ENCODE peak calls at places on chromosome 22, in seven cellular contexts. One of them, this sample, is unnamed.

GRCh38 chr22:44311855-44312170 is 938 bp downstream of the SHISAL1 start:
- DNase-seq in CD4-positive, alpha-beta memory T cell: no peak
- DNase-seq in lung: no peak
- DNase-seq in brain microvascular endothelial cell: peak; percentile 77
- DNase-seq in hepatocyte: peak; percentile 32
- DNase-seq in heart right ventricle: no peak
- DNase-seq in neuronal stem cell: no peak
- DNase-seq in this sample: peak; percentile 65

GRCh38 chr22:32354360-32355351 is 3.0 kb upstream of the RFPL3 start:
- DNase-seq in brain microvascular endothelial cell: peak; percentile 7
- DNase-seq in hepatocyte: no peak
- DNase-seq in CD4-positive, alpha-beta memory T cell: no peak
- DNase-seq in heart right ventricle: no peak
- DNase-seq in lung: no peak
- DNase-seq in neuronal stem cell: no peak
- DNase-seq in this sample: peak; percentile 21

GRCh38 chr22:29265929-29266328 is 1.9 kb downstream of the RHBDD3 start:
- DNase-seq in CD4-positive, alpha-beta memory T cell: no peak
- DNase-seq in heart right ventricle: no peak
- DNase-seq in neuronal stem cell: no peak
- DNase-seq in brain microvascular endothelial cell: no peak
- DNase-seq in hepatocyte: no peak
- DNase-seq in lung: no peak
- DNase-seq in this sample: no peak

GRCh38 chr22:35592418-35592967 is 24.6 kb downstream of the MB start:
- DNase-seq in lung: no peak
- DNase-seq in brain microvascular endothelial cell: no peak
- DNase-seq in CD4-positive, alpha-beta memory T cell: no peak
- DNase-seq in neuronal stem cell: no peak
- DNase-seq in hepatocyte: no peak
- DNase-seq in heart right ventricle: peak; percentile 49
- DNase-seq in this sample: no peak

GRCh38 chr22:36860821-36861659 is at the start of gene NCF4:
- DNase-seq in hepatocyte: no peak
- DNase-seq in brain microvascular endothelial cell: no peak
- DNase-seq in heart right ventricle: peak; percentile 42
- DNase-seq in lung: peak; percentile 72
- DNase-seq in neuronal stem cell: no peak
- DNase-seq in CD4-positive, alpha-beta memory T cell: peak; percentile 15
- DNase-seq in this sample: no peak

GRCh38 chr22:30015846-30016245 is 64.4 kb upstream of the HORMAD2 start:
- DNase-seq in hepatocyte: no peak
- DNase-seq in heart right ventricle: no peak
- DNase-seq in CD4-positive, alpha-beta memory T cell: no peak
- DNase-seq in brain microvascular endothelial cell: peak; percentile 71
- DNase-seq in neuronal stem cell: no peak
- DNase-seq in lung: no peak
- DNase-seq in this sample: peak; percentile 38

GRCh38 chr22:38232196-38232595 is 30.4 kb downstream of the MAFF start:
- DNase-seq in neuronal stem cell: no peak
- DNase-seq in CD4-positive, alpha-beta memory T cell: no peak
- DNase-seq in brain microvascular endothelial cell: no peak
- DNase-seq in lung: no peak
- DNase-seq in heart right ventricle: no peak
- DNase-seq in hepatocyte: no peak
- DNase-seq in this sample: no peak

GRCh38 chr22:30180616-30181015 is 65.9 kb downstream of the LIF start:
- DNase-seq in brain microvascular endothelial cell: no peak
- DNase-seq in neuronal stem cell: no peak
- DNase-seq in hepatocyte: no peak
- DNase-seq in CD4-positive, alpha-beta memory T cell: no peak
- DNase-seq in heart right ventricle: no peak
- DNase-seq in lung: no peak
- DNase-seq in this sample: no peak

GRCh38 chr22:32897400-32897799 is 95.9 kb downstream of the TIMP3 start:
- DNase-seq in brain microvascular endothelial cell: peak; percentile 4
- DNase-seq in lung: no peak
- DNase-seq in hepatocyte: peak; percentile 59
- DNase-seq in neuronal stem cell: no peak
- DNase-seq in CD4-positive, alpha-beta memory T cell: no peak
- DNase-seq in heart right ventricle: no peak
- DNase-seq in this sample: peak; percentile 81

GRCh38 chr22:37686002-37686982 is at the start of gene NOL12:
- DNase-seq in brain microvascular endothelial cell: peak; percentile 77
- DNase-seq in CD4-positive, alpha-beta memory T cell: peak; percentile 77
- DNase-seq in neuronal stem cell: peak; percentile 92
- DNase-seq in lung: peak; percentile 85
- DNase-seq in hepatocyte: peak; percentile 92
- DNase-seq in heart right ventricle: peak; percentile 78
- DNase-seq in this sample: peak; percentile 86

GRCh38 chr22:35743466-35743865 is 25.8 kb downstream of the APOL5 start:
- DNase-seq in heart right ventricle: no peak
- DNase-seq in CD4-positive, alpha-beta memory T cell: no peak
- DNase-seq in neuronal stem cell: no peak
- DNase-seq in brain microvascular endothelial cell: no peak
- DNase-seq in lung: no peak
- DNase-seq in hepatocyte: no peak
- DNase-seq in this sample: no peak

GRCh38 chr22:39935622-39936021 is 24.6 kb upstream of the TMA7B start:
- DNase-seq in lung: no peak
- DNase-seq in brain microvascular endothelial cell: no peak
- DNase-seq in heart right ventricle: no peak
- DNase-seq in hepatocyte: no peak
- DNase-seq in neuronal stem cell: no peak
- DNase-seq in CD4-positive, alpha-beta memory T cell: no peak
- DNase-seq in this sample: no peak

GRCh38 chr22:38219644-38220043 is 17.9 kb downstream of the MAFF start:
- DNase-seq in hepatocyte: no peak
- DNase-seq in neuronal stem cell: no peak
- DNase-seq in brain microvascular endothelial cell: no peak
- DNase-seq in heart right ventricle: no peak
- DNase-seq in lung: no peak
- DNase-seq in CD4-positive, alpha-beta memory T cell: no peak
- DNase-seq in this sample: no peak

GRCh38 chr22:37819100-37819433 is 4.1 kb upstream of the GALR3 start:
- DNase-seq in heart right ventricle: no peak
- DNase-seq in brain microvascular endothelial cell: no peak
- DNase-seq in hepatocyte: no peak
- DNase-seq in lung: no peak
- DNase-seq in neuronal stem cell: no peak
- DNase-seq in CD4-positive, alpha-beta memory T cell: no peak
- DNase-seq in this sample: no peak

GRCh38 chr22:32854351-32854804 is 52.9 kb downstream of the TIMP3 start:
- DNase-seq in lung: no peak
- DNase-seq in neuronal stem cell: no peak
- DNase-seq in brain microvascular endothelial cell: no peak
- DNase-seq in heart right ventricle: peak; percentile 44
- DNase-seq in hepatocyte: no peak
- DNase-seq in CD4-positive, alpha-beta memory T cell: no peak
- DNase-seq in this sample: no peak

GRCh38 chr22:38317995-38318715 is 922 bp upstream of the CSNK1E start:
- DNase-seq in CD4-positive, alpha-beta memory T cell: no peak
- DNase-seq in neuronal stem cell: no peak
- DNase-seq in heart right ventricle: peak; percentile 53
- DNase-seq in lung: peak; percentile 70
- DNase-seq in hepatocyte: peak; percentile 91
- DNase-seq in brain microvascular endothelial cell: peak; percentile 86
- DNase-seq in this sample: peak; percentile 98

GRCh38 chr22:39233736-39234120 is 11.1 kb downstream of the PDGFB start:
- DNase-seq in brain microvascular endothelial cell: no peak
- DNase-seq in CD4-positive, alpha-beta memory T cell: no peak
- DNase-seq in neuronal stem cell: no peak
- DNase-seq in hepatocyte: no peak
- DNase-seq in heart right ventricle: peak; percentile 76
- DNase-seq in lung: no peak
- DNase-seq in this sample: no peak

GRCh38 chr22:45584121-45584570 is 81.5 kb downstream of the FBLN1 start:
- DNase-seq in hepatocyte: no peak
- DNase-seq in brain microvascular endothelial cell: no peak
- DNase-seq in neuronal stem cell: no peak
- DNase-seq in heart right ventricle: no peak
- DNase-seq in CD4-positive, alpha-beta memory T cell: no peak
- DNase-seq in lung: no peak
- DNase-seq in this sample: no peak

GRCh38 chr22:45742866-45743450 is 71.3 kb downstream of the ATXN10 start:
- DNase-seq in lung: peak; percentile 74
- DNase-seq in heart right ventricle: no peak
- DNase-seq in neuronal stem cell: no peak
- DNase-seq in CD4-positive, alpha-beta memory T cell: no peak
- DNase-seq in brain microvascular endothelial cell: peak; percentile 25
- DNase-seq in hepatocyte: peak; percentile 63
- DNase-seq in this sample: peak; percentile 9

DNA sequence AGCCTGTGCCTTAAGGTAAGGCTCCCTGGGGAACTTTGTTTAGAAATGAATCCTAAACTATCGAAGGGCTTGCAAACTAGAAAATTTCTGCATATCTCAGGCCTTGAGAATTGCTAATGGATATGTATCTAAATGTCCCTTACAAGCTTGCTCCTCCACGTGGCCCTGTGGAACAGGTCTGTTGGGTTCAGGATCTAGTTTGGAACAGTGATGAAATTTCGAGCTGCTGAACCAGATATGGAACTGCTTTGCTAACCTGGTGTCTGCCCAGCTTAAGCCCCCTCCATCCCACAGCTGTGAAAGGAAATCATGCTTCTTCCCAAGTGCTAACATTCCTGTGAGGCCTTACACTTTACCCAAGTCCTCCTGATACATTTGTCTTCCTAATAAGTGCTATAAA is 11.6 kb downstream of the SREBF2 start:
- DNase-seq in brain microvascular endothelial cell: no peak
- DNase-seq in hepatocyte: no peak
- DNase-seq in lung: peak; percentile 72
- DNase-seq in heart right ventricle: no peak
- DNase-seq in CD4-positive, alpha-beta memory T cell: no peak
- DNase-seq in neuronal stem cell: no peak
- DNase-seq in this sample: no peak
- H3K27ac ChIP-seq in brain microvascular endothelial cell: no peak overlapping the region
- H3K27ac ChIP-seq in hepatocyte: peak overlapping the region; percentile 92
- H3K27ac ChIP-seq in lung: no peak overlapping the region
- H3K27ac ChIP-seq in heart right ventricle: no peak overlapping the region
- H3K27ac ChIP-seq in CD4-positive, alpha-beta memory T cell: no peak overlapping the region
- H3K27ac ChIP-seq in neuronal stem cell: peak overlapping the region; percentile 24
- H3K27ac ChIP-seq in this sample: no peak overlapping the region

GRCh38 chr22:49115186-49115585 is 712.5 kb downstream of the BRD1 start:
- DNase-seq in hepatocyte: no peak
- DNase-seq in brain microvascular endothelial cell: no peak
- DNase-seq in heart right ventricle: no peak
- DNase-seq in CD4-positive, alpha-beta memory T cell: no peak
- DNase-seq in lung: no peak
- DNase-seq in neuronal stem cell: no peak
- DNase-seq in this sample: no peak

GRCh38 chr22:49112661-49113626 is 714.7 kb downstream of the BRD1 start:
- DNase-seq in hepatocyte: no peak
- DNase-seq in brain microvascular endothelial cell: no peak
- DNase-seq in lung: no peak
- DNase-seq in heart right ventricle: no peak
- DNase-seq in CD4-positive, alpha-beta memory T cell: no peak
- DNase-seq in neuronal stem cell: no peak
- DNase-seq in this sample: no peak

GRCh38 chr22:49113758-49114157 is 713.9 kb downstream of the BRD1 start:
- DNase-seq in hepatocyte: no peak
- DNase-seq in lung: no peak
- DNase-seq in heart right ventricle: no peak
- DNase-seq in CD4-positive, alpha-beta memory T cell: no peak
- DNase-seq in neuronal stem cell: no peak
- DNase-seq in brain microvascular endothelial cell: no peak
- DNase-seq in this sample: no peak

GRCh38 chr22:49111085-49111484 is 716.6 kb downstream of the BRD1 start:
- DNase-seq in CD4-positive, alpha-beta memory T cell: no peak
- DNase-seq in heart right ventricle: no peak
- DNase-seq in hepatocyte: no peak
- DNase-seq in brain microvascular endothelial cell: no peak
- DNase-seq in lung: no peak
- DNase-seq in neuronal stem cell: no peak
- DNase-seq in this sample: no peak

DNA sequence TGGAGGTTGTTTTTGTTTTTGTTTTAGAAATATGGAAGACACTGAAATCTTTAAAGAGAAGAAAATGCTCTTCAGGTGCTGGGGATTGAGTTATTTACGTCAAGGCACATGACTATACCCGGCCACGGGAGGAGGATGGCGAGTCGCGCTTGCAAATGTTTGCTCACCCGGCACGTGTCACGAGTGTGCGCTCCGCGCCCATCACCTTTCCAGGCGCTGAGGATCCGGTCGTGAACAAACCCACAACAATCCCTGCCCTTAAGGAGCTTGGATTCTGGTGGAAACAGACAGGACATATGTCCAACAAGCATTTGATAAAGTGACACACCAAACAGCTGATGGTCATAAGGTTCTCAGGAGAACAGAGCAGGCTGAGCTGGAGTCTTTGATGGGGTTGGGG is 715.5 kb downstream of the BRD1 start:
- DNase-seq in neuronal stem cell: no peak
- DNase-seq in hepatocyte: no peak
- DNase-seq in heart right ventricle: no peak
- DNase-seq in CD4-positive, alpha-beta memory T cell: no peak
- DNase-seq in lung: no peak
- DNase-seq in brain microvascular endothelial cell: no peak
- DNase-seq in this sample: no peak
- H3K27ac ChIP-seq in neuronal stem cell: no peak overlapping the region
- H3K27ac ChIP-seq in hepatocyte: no peak overlapping the region
- H3K27ac ChIP-seq in heart right ventricle: no peak overlapping the region
- H3K27ac ChIP-seq in CD4-positive, alpha-beta memory T cell: no peak overlapping the region
- H3K27ac ChIP-seq in lung: no peak overlapping the region
- H3K27ac ChIP-seq in brain microvascular endothelial cell: no peak overlapping the region
- H3K27ac ChIP-seq in this sample: no peak overlapping the region

DNA sequence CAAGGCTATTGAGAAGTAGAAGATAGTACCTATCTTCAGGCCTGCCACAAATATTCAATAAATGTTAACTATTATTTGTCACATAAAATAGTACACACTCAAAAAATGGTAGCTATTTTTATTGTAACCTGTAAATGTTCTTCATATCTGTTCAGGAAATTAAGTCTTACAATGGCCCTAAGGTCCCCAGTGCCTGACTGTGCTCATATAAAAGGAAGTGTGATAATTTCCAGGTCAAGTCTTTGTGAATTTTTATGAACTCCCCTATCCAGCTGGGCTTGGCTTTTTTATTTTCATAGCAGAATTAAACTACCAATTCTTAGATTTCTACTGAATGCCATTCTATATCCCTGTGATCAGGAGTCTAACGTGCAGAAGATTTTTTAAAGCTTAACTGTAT is 284.2 kb upstream of the PITPNB start:
- DNase-seq in hepatocyte: no peak
- DNase-seq in heart right ventricle: no peak
- DNase-seq in neuronal stem cell: no peak
- DNase-seq in CD4-positive, alpha-beta memory T cell: no peak
- DNase-seq in lung: no peak
- DNase-seq in brain microvascular endothelial cell: no peak
- DNase-seq in this sample: no peak
- H3K27ac ChIP-seq in hepatocyte: no peak overlapping the region
- H3K27ac ChIP-seq in heart right ventricle: no peak overlapping the region
- H3K27ac ChIP-seq in neuronal stem cell: no peak overlapping the region
- H3K27ac ChIP-seq in CD4-positive, alpha-beta memory T cell: no peak overlapping the region
- H3K27ac ChIP-seq in lung: no peak overlapping the region
- H3K27ac ChIP-seq in brain microvascular endothelial cell: no peak overlapping the region
- H3K27ac ChIP-seq in this sample: no peak overlapping the region

DNA sequence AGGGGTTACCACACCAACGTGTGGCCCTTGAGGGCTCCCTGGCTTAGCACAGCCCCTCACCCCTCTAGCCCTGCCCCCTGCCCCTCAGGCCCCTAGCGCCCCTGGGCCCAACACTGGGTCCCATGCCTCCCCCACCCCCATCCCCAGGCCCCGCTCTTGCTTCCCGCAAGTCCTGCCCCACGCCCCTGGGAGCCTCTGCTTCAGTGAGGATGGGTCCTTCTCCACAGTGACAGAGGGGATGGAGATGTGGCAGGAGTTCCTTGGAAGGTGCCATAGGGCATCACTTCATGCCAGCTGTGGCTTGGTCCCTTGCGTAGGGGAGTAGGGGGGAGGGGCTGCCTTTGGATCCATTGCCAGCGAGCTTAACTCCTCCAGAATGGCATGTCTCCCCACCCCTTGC is 9.5 kb upstream of the TBC1D22A start:
- DNase-seq in heart right ventricle: no peak
- DNase-seq in neuronal stem cell: no peak
- DNase-seq in CD4-positive, alpha-beta memory T cell: no peak
- DNase-seq in hepatocyte: no peak
- DNase-seq in brain microvascular endothelial cell: no peak
- DNase-seq in lung: no peak
- DNase-seq in this sample: no peak
- H3K27ac ChIP-seq in heart right ventricle: peak overlapping the region; percentile 98
- H3K27ac ChIP-seq in neuronal stem cell: no peak overlapping the region
- H3K27ac ChIP-seq in CD4-positive, alpha-beta memory T cell: no peak overlapping the region
- H3K27ac ChIP-seq in hepatocyte: peak overlapping the region; percentile 88
- H3K27ac ChIP-seq in brain microvascular endothelial cell: peak overlapping the region; percentile 95
- H3K27ac ChIP-seq in lung: peak overlapping the region; percentile 92
- H3K27ac ChIP-seq in this sample: no peak overlapping the region

This sample was measured in mammary epithelial cell.